ENCODE peak calls at places on chromosomes 6 and 20, in five cellular contexts. Q is stomach, F is adrenal gland, D is IMR-90, U is HCT116. K is an unnamed sample.

GRCh38 chr20:49712918-49713778 is 530 bp downstream of the B4GALT5 start:
- DNase-seq in Q (peak), F (peak), D (peak), U (no peak), K (no peak)

GRCh38 chr20:24918579-24919566 is 30.2 kb upstream of the CST7 start:
- DNase-seq in Q (no peak), F (no peak), D (no peak), U (no peak), K (no peak)

GRCh38 chr20:2729251-2729713 is 36.7 kb downstream of the EBF4 start:
- DNase-seq in Q (no peak), F (no peak), D (no peak), U (no peak), K (peak)

GRCh38 chr6:6811151-6812002 is 222.9 kb downstream of the LY86 start:
- DNase-seq in Q (peak), F (peak), D (peak), U (peak), K (no peak)

GRCh38 chr6:87473419-87473903 is 687 bp downstream of the SLC35A1 start:
- DNase-seq in Q (peak), F (no peak), D (peak), U (no peak), K (no peak)

GRCh38 chr6:119495230-119495683 is 145.7 kb upstream of the MAN1A1 start:
- DNase-seq in Q (peak), F (peak), D (no peak), U (no peak), K (no peak)

GRCh38 chr6:166341464-166341863 is 881 bp downstream of the SFT2D1 start:
- DNase-seq in Q (no peak), F (no peak), D (no peak), U (no peak), K (no peak)

GRCh38 chr6:75207211-75207984 is 1.5 kb upstream of the COL12A1 start:
- DNase-seq in Q (no peak), F (no peak), D (peak), U (no peak), K (no peak)

GRCh38 chr6:87731818-87732661 is 30.0 kb upstream of the AKIRIN2 start:
- DNase-seq in Q (peak), F (peak), D (peak), U (peak), K (no peak)

GRCh38 chr6:163748036-163748435 is 333.5 kb downstream of the QKI start:
- DNase-seq in Q (no peak), F (no peak), D (no peak), U (no peak), K (no peak)

GRCh38 chr20:38729767-38730166 is 5.5 kb downstream of the SLC32A1 start:
- DNase-seq in Q (no peak), F (no peak), D (no peak), U (no peak), K (no peak)

GRCh38 chr6:92047886-92048285 is 1371.5 kb downstream of the EPHA7 start:
- DNase-seq in Q (no peak), F (no peak), D (no peak), U (no peak), K (no peak)

GRCh38 chr6:44003345-44004061 is 123.7 kb downstream of the MRPL14 start:
- DNase-seq in Q (no peak), F (no peak), D (no peak), U (no peak), K (peak)

GRCh38 chr20:4509825-4510522 is 211.7 kb upstream of the PRND start:
- DNase-seq in Q (no peak), F (no peak), D (peak), U (no peak), K (no peak)

GRCh38 chr6:125790403-125791150 is at the start of gene NCOA7:
- DNase-seq in Q (peak), F (peak), D (peak), U (no peak), K (peak)

GRCh38 chr6:6969761-6970223 is 138.0 kb upstream of the RREB1 start:
- DNase-seq in Q (peak), F (no peak), D (no peak), U (peak), K (no peak)

GRCh38 chr20:60108397-60108796 is 150.2 kb downstream of the CDH26 start:
- DNase-seq in Q (no peak), F (no peak), D (peak), U (no peak), K (no peak)

GRCh38 chr6:127119361-127120108 is 1.1 kb downstream of the RSPO3 start:
- DNase-seq in Q (peak), F (no peak), D (no peak), U (no peak), K (peak)

GRCh38 chr20:19828233-19828632 is 70.2 kb downstream of the RIN2 start:
- DNase-seq in Q (no peak), F (no peak), D (peak), U (peak), K (peak)

GRCh38 chr6:24926192-24926591 is 9.6 kb downstream of the RIPOR2 start:
- DNase-seq in Q (no peak), F (no peak), D (no peak), U (no peak), K (no peak)

GRCh38 chr6:85291326-85291725 is 158.6 kb upstream of the NT5E start:
- DNase-seq in Q (no peak), F (no peak), D (no peak), U (no peak), K (no peak)

GRCh38 chr6:144286503-144287393 is 1.6 kb downstream of the UTRN start:
- DNase-seq in Q (peak), F (peak), D (peak), U (no peak), K (no peak)

GRCh38 chr6:163324928-163325784 is 89.4 kb upstream of the QKI start:
- DNase-seq in Q (peak), F (no peak), D (peak), U (no peak), K (no peak)

GRCh38 chr20:51338692-51339440 is 203.7 kb downstream of the NFATC2 start:
- DNase-seq in Q (no peak), F (no peak), D (peak), U (no peak), K (no peak)

GRCh38 chr20:14493408-14493807 is 156.0 kb upstream of the FLRT3 start:
- DNase-seq in Q (no peak), F (no peak), D (no peak), U (no peak), K (no peak)

GRCh38 chr6:79872986-79873385 is 74.4 kb downstream of the ELOVL4 start:
- DNase-seq in Q (no peak), F (no peak), D (peak), U (no peak), K (no peak)

GRCh38 chr6:108737594-108738546 is 110.4 kb upstream of the ARMC2 start:
- DNase-seq in Q (peak), F (no peak), D (peak), U (peak), K (no peak)

GRCh38 chr20:47455133-47456040 is 46.3 kb upstream of the NCOA3 start:
- DNase-seq in Q (no peak), F (no peak), D (no peak), U (no peak), K (no peak)

GRCh38 chr6:149580880-149581279 is 14.7 kb downstream of the GINM1 start:
- DNase-seq in Q (no peak), F (no peak), D (no peak), U (no peak), K (no peak)

GRCh38 chr20:13800728-13801134 is 15.9 kb downstream of the NDUFAF5 start:
- DNase-seq in Q (peak), F (peak), D (peak), U (no peak), K (no peak)

GRCh38 chr20:10490706-10491105 is 55.6 kb downstream of the SLX4IP start:
- DNase-seq in Q (no peak), F (no peak), D (peak), U (no peak), K (no peak)

GRCh38 chr6:33213166-33213988 is 5.1 kb downstream of the RING1 start:
- DNase-seq in Q (no peak), F (peak), D (no peak), U (no peak), K (peak)

GRCh38 chr20:19935842-19936241 is 81.3 kb upstream of the NAA20 start:
- DNase-seq in Q (peak), F (no peak), D (no peak), U (no peak), K (no peak)

GRCh38 chr20:41398408-41398807 is 31.8 kb upstream of the EMILIN3 start:
- DNase-seq in Q (peak), F (no peak), D (peak), U (no peak), K (no peak)

GRCh38 chr20:38173237-38174156 is 8.4 kb upstream of the TGM2 start:
- DNase-seq in Q (peak), F (peak), D (peak), U (no peak), K (no peak)

GRCh38 chr20:13515291-13515690 is 123.4 kb downstream of the TASP1 start:
- DNase-seq in Q (no peak), F (no peak), D (peak), U (no peak), K (no peak)

GRCh38 chr6:143064996-143065683 is 4.5 kb downstream of the AIG1 start:
- DNase-seq in Q (no peak), F (no peak), D (no peak), U (no peak), K (no peak)

GRCh38 chr6:18388942-18389341 is 1.8 kb downstream of the RNF144B start:
- DNase-seq in Q (no peak), F (no peak), D (peak), U (no peak), K (no peak)
- TF ChIP-seq POLR2A in Q (no peak), F (no peak), D (no peak), U (no peak), K (no peak)

DNA sequence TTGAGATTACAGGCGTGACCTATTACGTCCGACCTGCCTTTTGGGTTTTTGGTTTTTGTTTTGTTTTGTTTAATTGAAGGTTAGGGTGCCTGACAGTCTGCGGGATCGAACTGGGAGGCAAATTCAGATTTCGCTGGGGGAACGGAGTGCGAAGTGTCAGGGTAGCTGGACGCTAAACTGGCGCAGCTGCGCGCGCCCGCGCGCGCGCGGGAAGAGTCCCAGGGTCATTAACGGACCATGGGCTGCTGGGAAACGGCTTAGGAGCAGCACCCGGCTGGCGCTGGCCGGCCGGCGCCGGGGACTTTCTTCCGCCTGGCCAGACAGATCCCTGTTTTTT is 6.8 kb downstream of the HSPA1B start:
- DNase-seq in Q (peak), F (peak), D (peak), U (peak), K (peak)
- TF ChIP-seq POLR2A in Q (no peak), F (peak), D (no peak), U (no peak), K (no peak)

GRCh38 chr6:152635949-152636674 is 1.1 kb downstream of the SYNE1 start:
- DNase-seq in Q (no peak), F (peak), D (peak), U (no peak), K (no peak)
- TF ChIP-seq POLR2A in Q (no peak), F (peak), D (no peak), U (no peak), K (no peak)

GRCh38 chr20:21557246-21557982 is 43.5 kb upstream of the NKX2-2 start:
- DNase-seq in Q (no peak), F (no peak), D (no peak), U (no peak), K (no peak)
- TF ChIP-seq POLR2A in Q (no peak), F (no peak), D (no peak), U (no peak), K (no peak)

GRCh38 chr6:158559895-158560786 is at the start of gene TMEM181:
- DNase-seq in Q (peak), F (peak), D (peak), U (peak), K (peak)
- TF ChIP-seq POLR2A in Q (no peak), F (peak), D (peak), U (peak), K (peak)

GRCh38 chr6:34223964-34224940 is 12.4 kb upstream of the HMGA1 start:
- DNase-seq in Q (peak), F (peak), D (peak), U (no peak), K (peak)
- TF ChIP-seq POLR2A in Q (no peak), F (peak), D (peak), U (peak), K (peak)

GRCh38 chr6:158868122-158868480 is 48.9 kb upstream of the EZR start:
- DNase-seq in Q (no peak), F (no peak), D (no peak), U (no peak), K (no peak)

GRCh38 chr6:158867381-158868121 is 48.4 kb upstream of the EZR start:
- DNase-seq in Q (peak), F (no peak), D (no peak), U (peak), K (no peak)

GRCh38 chr6:158869010-158869603 is 49.9 kb upstream of the EZR start:
- DNase-seq in Q (no peak), F (peak), D (no peak), U (peak), K (no peak)

GRCh38 chr6:158870418-158870957 is 51.3 kb upstream of the EZR start:
- DNase-seq in Q (no peak), F (no peak), D (no peak), U (no peak), K (no peak)

GRCh38 chr6:158869604-158870417 is 50.6 kb upstream of the EZR start:
- DNase-seq in Q (peak), F (peak), D (peak), U (peak), K (peak)
- TF ChIP-seq POLR2A in Q (no peak), F (peak), D (peak), U (peak), K (peak)

GRCh38 chr6:63316113-63316512 is 3.7 kb downstream of the LGSN start:
- DNase-seq in Q (no peak), F (no peak), D (no peak), U (no peak), K (no peak)

GRCh38 chr6:63319911-63320310 is at the start of gene LGSN:
- DNase-seq in Q (no peak), F (no peak), D (no peak), U (no peak), K (no peak)

GRCh38 chr6:63317641-63318040 is 2.1 kb downstream of the LGSN start:
- DNase-seq in Q (no peak), F (no peak), D (no peak), U (no peak), K (no peak)
- TF ChIP-seq POLR2A in Q (no peak), F (no peak), D (no peak), U (no peak), K (no peak)

GRCh38 chr20:62066983-62067433 is 1.3 kb upstream of the TAF4 start:
- DNase-seq in Q (no peak), F (no peak), D (no peak), U (no peak), K (peak)
- TF ChIP-seq POLR2A in Q (no peak), F (no peak), D (no peak), U (no peak), K (no peak)